ENCODE peak calls at places on chromosome 22, in ten cellular contexts. P is WTC11, X is gastrocnemius medialis, Y is SK-N-SH, Z is Calu3, B is colonic mucosa, M is heart right ventricle, G is heart left ventricle, V is ascending aorta, U is cardiac fibroblast. R is an unnamed sample.

GRCh38 chr22:41500303-41500702 is 31.4 kb downstream of the ACO2 start:
- DNase-seq in P (no peak), X (no peak), Y (no peak), Z (no peak), B (no peak), M (no peak), G (no peak), V (no peak), U (no peak), R (no peak)

GRCh38 chr22:47292546-47293320 is 530.3 kb downstream of the TBC1D22A start:
- DNase-seq in P (no peak), X (no peak), Y (no peak), Z (no peak), B (no peak), M (no peak), G (no peak), V (no peak), U (no peak), R (peak)

GRCh38 chr22:48595511-48595905 is 1232.2 kb downstream of the BRD1 start:
- DNase-seq in P (no peak), X (no peak), Y (no peak), Z (no peak), B (no peak), M (no peak), G (no peak), V (no peak), U (no peak), R (no peak)

GRCh38 chr22:48554893-48555552 is 1272.7 kb downstream of the BRD1 start:
- DNase-seq in P (peak), X (no peak), Y (no peak), Z (no peak), B (no peak), M (no peak), G (no peak), V (no peak), U (no peak), R (no peak)

GRCh38 chr22:46795845-46796565 is 33.6 kb downstream of the TBC1D22A start:
- DNase-seq in P (no peak), X (no peak), Y (no peak), Z (no peak), B (no peak), M (no peak), G (no peak), V (no peak), U (no peak), R (no peak)

GRCh38 chr22:37427128-37427710 is at the start of gene ELFN2:
- DNase-seq in P (peak), X (no peak), Y (peak), Z (peak), B (no peak), M (no peak), G (no peak), V (no peak), U (no peak), R (no peak)

GRCh38 chr22:37214431-37215025 is 2.3 kb upstream of the SSTR3 start:
- DNase-seq in P (no peak), X (no peak), Y (no peak), Z (no peak), B (no peak), M (no peak), G (no peak), V (no peak), U (no peak), R (no peak)

GRCh38 chr22:46546466-46547178 is 9.2 kb upstream of the CELSR1 start:
- DNase-seq in P (no peak), X (no peak), Y (no peak), Z (peak), B (no peak), M (peak), G (peak), V (no peak), U (peak), R (no peak)

GRCh38 chr22:20805972-20806471 is 32.1 kb downstream of the SERPIND1 start:
- DNase-seq in P (no peak), X (no peak), Y (no peak), Z (no peak), B (no peak), M (no peak), G (no peak), V (no peak), U (peak), R (peak)

GRCh38 chr22:49886346-49887073 is 31.7 kb downstream of the ALG12 start:
- DNase-seq in P (no peak), X (no peak), Y (no peak), Z (no peak), B (no peak), M (no peak), G (no peak), V (no peak), U (no peak), R (no peak)

GRCh38 chr22:40666151-40666848 is 13.0 kb upstream of the MCHR1 start:
- DNase-seq in P (no peak), X (no peak), Y (no peak), Z (no peak), B (no peak), M (peak), G (no peak), V (no peak), U (no peak), R (no peak)

GRCh38 chr22:29312218-29313125 is 3.0 kb downstream of the RASL10A start:
- DNase-seq in P (no peak), X (no peak), Y (peak), Z (no peak), B (no peak), M (no peak), G (no peak), V (no peak), U (no peak), R (no peak)

GRCh38 chr22:31579835-31580242 is 82.2 kb downstream of the PISD start:
- DNase-seq in P (no peak), X (no peak), Y (no peak), Z (no peak), B (no peak), M (no peak), G (no peak), V (no peak), U (no peak), R (no peak)

GRCh38 chr22:40472579-40472978 is 102.2 kb downstream of the SGSM3 start:
- DNase-seq in P (no peak), X (no peak), Y (no peak), Z (no peak), B (no peak), M (no peak), G (no peak), V (no peak), U (no peak), R (no peak)

GRCh38 chr22:31764785-31765184 is 11.0 kb downstream of the DEPDC5 start:
- DNase-seq in P (no peak), X (no peak), Y (no peak), Z (no peak), B (no peak), M (no peak), G (no peak), V (no peak), U (no peak), R (no peak)

GRCh38 chr22:46539169-46539568 is 1.7 kb upstream of the CELSR1 start:
- DNase-seq in P (no peak), X (no peak), Y (no peak), Z (no peak), B (peak), M (no peak), G (peak), V (no peak), U (no peak), R (peak)

GRCh38 chr22:21775061-21775460 is 39.5 kb upstream of the YPEL1 start:
- DNase-seq in P (no peak), X (no peak), Y (no peak), Z (no peak), B (no peak), M (no peak), G (no peak), V (no peak), U (peak), R (no peak)

GRCh38 chr22:37362618-37363017 is 64.7 kb downstream of the ELFN2 start:
- DNase-seq in P (no peak), X (no peak), Y (no peak), Z (no peak), B (no peak), M (no peak), G (no peak), V (no peak), U (no peak), R (no peak)

GRCh38 chr22:37237371-37238268 is 6.4 kb downstream of the RAC2 start:
- DNase-seq in P (no peak), X (no peak), Y (peak), Z (no peak), B (no peak), M (no peak), G (no peak), V (no peak), U (no peak), R (no peak)

GRCh38 chr22:50601669-50602337 is 1.2 kb downstream of the MAPK8IP2 start:
- DNase-seq in P (no peak), X (no peak), Y (peak), Z (no peak), B (no peak), M (no peak), G (no peak), V (no peak), U (no peak), R (no peak)

GRCh38 chr22:36764060-36764459 is 11.9 kb downstream of the IFT27 start:
- DNase-seq in P (peak), X (no peak), Y (no peak), Z (no peak), B (no peak), M (no peak), G (no peak), V (no peak), U (no peak), R (no peak)

GRCh38 chr22:25781801-25782200 is 39.8 kb downstream of the MYO18B start:
- DNase-seq in P (no peak), X (no peak), Y (no peak), Z (no peak), B (no peak), M (no peak), G (no peak), V (no peak), U (no peak), R (no peak)

GRCh38 chr22:50398698-50399648 is 55.8 kb downstream of the PPP6R2 start:
- DNase-seq in P (no peak), X (no peak), Y (no peak), Z (no peak), B (no peak), M (no peak), G (no peak), V (no peak), U (no peak), R (no peak)

GRCh38 chr22:35638408-35638807 is 9.8 kb upstream of the APOL6 start:
- DNase-seq in P (no peak), X (peak), Y (peak), Z (no peak), B (peak), M (peak), G (peak), V (no peak), U (peak), R (peak)

GRCh38 chr22:35606916-35607315 is 10.2 kb downstream of the MB start:
- DNase-seq in P (no peak), X (no peak), Y (no peak), Z (no peak), B (no peak), M (no peak), G (no peak), V (no peak), U (no peak), R (no peak)

GRCh38 chr22:28498044-28498443 is 181.6 kb downstream of the TTC28 start:
- DNase-seq in P (no peak), X (no peak), Y (no peak), Z (no peak), B (no peak), M (no peak), G (no peak), V (no peak), U (no peak), R (no peak)

GRCh38 chr22:48500481-48501230 is 1327.0 kb downstream of the BRD1 start:
- DNase-seq in P (no peak), X (no peak), Y (no peak), Z (no peak), B (no peak), M (no peak), G (no peak), V (no peak), U (no peak), R (no peak)

GRCh38 chr22:40323681-40324083 is 22.6 kb upstream of the ADSL start:
- DNase-seq in P (no peak), X (no peak), Y (peak), Z (no peak), B (no peak), M (no peak), G (no peak), V (no peak), U (no peak), R (no peak)

GRCh38 chr22:28220626-28221363 is 301.7 kb upstream of the PITPNB start:
- DNase-seq in P (no peak), X (no peak), Y (no peak), Z (no peak), B (no peak), M (no peak), G (no peak), V (no peak), U (no peak), R (no peak)

GRCh38 chr22:43426816-43427215 is 15.0 kb downstream of the MPPED1 start:
- DNase-seq in P (no peak), X (no peak), Y (no peak), Z (no peak), B (no peak), M (no peak), G (no peak), V (no peak), U (no peak), R (no peak)

GRCh38 chr22:42180349-42180842 is 49.8 kb upstream of the CYP2D6 start:
- DNase-seq in P (no peak), X (no peak), Y (no peak), Z (no peak), B (no peak), M (peak), G (no peak), V (no peak), U (no peak), R (no peak)

GRCh38 chr22:48894804-48895250 is 932.8 kb downstream of the BRD1 start:
- DNase-seq in P (no peak), X (no peak), Y (no peak), Z (no peak), B (peak), M (no peak), G (no peak), V (no peak), U (no peak), R (no peak)

GRCh38 chr22:47016636-47017035 is 254.2 kb downstream of the TBC1D22A start:
- DNase-seq in P (no peak), X (no peak), Y (no peak), Z (no peak), B (no peak), M (no peak), G (peak), V (no peak), U (no peak), R (no peak)

GRCh38 chr22:21736084-21736642 is 569 bp upstream of the YPEL1 start:
- DNase-seq in P (no peak), X (no peak), Y (no peak), Z (no peak), B (peak), M (no peak), G (no peak), V (no peak), U (no peak), R (no peak)

GRCh38 chr22:43624144-43624998 is 187.7 kb downstream of the EFCAB6 start:
- DNase-seq in P (no peak), X (no peak), Y (no peak), Z (no peak), B (no peak), M (no peak), G (no peak), V (no peak), U (no peak), R (peak)

GRCh38 chr22:37559901-37560681 is at the start of gene CDC42EP1:
- DNase-seq in P (peak), X (no peak), Y (peak), Z (peak), B (peak), M (no peak), G (peak), V (no peak), U (peak), R (peak)

GRCh38 chr22:17846326-17846992 is 72.2 kb upstream of the BID start:
- DNase-seq in P (no peak), X (no peak), Y (peak), Z (no peak), B (no peak), M (no peak), G (no peak), V (no peak), U (no peak), R (no peak)

GRCh38 chr22:40289991-40290459 is 56.3 kb upstream of the ADSL start:
- DNase-seq in P (no peak), X (no peak), Y (no peak), Z (no peak), B (no peak), M (no peak), G (peak), V (no peak), U (no peak), R (no peak)

GRCh38 chr22:35705141-35705540 is 12.5 kb upstream of the APOL5 start:
- DNase-seq in P (no peak), X (no peak), Y (no peak), Z (no peak), B (no peak), M (no peak), G (no peak), V (no peak), U (peak), R (peak)

GRCh38 chr22:49838771-49839717 is 11.4 kb upstream of the BRD1 start:
- DNase-seq in P (peak), X (no peak), Y (no peak), Z (no peak), B (peak), M (no peak), G (no peak), V (no peak), U (no peak), R (no peak)

DNA sequence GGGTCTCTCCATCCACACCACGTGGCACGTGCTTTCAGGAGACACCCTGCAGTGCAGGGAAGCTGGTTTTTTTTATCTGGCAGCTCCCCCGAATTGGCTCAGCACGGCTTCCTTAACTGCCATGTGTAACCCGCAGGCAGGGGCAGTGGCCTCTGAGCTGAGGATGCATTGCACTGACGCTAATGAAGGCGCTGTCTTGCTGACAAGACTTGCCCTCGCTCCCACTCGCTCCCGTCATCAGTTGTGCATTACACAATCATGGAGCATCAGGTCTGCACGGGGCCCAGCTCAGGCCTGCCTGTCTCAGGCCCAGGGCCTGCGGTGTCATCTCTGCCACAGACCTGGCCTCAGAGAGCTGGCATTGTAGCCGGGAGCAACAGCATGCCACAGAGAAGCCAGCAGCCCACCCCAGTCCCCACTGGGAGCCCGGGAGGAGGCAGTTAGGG is 95.9 kb downstream of the ARHGAP8 start:
- DNase-seq in P (no peak), X (no peak), Y (no peak), Z (no peak), B (no peak), M (no peak), G (no peak), V (no peak), U (no peak), R (no peak)
- TF ChIP-seq CTCF in P (no peak), X (no peak), Y (no peak), Z (no peak), B (no peak), M (no peak), G (no peak), V (no peak), U (no peak), R (no peak)

DNA sequence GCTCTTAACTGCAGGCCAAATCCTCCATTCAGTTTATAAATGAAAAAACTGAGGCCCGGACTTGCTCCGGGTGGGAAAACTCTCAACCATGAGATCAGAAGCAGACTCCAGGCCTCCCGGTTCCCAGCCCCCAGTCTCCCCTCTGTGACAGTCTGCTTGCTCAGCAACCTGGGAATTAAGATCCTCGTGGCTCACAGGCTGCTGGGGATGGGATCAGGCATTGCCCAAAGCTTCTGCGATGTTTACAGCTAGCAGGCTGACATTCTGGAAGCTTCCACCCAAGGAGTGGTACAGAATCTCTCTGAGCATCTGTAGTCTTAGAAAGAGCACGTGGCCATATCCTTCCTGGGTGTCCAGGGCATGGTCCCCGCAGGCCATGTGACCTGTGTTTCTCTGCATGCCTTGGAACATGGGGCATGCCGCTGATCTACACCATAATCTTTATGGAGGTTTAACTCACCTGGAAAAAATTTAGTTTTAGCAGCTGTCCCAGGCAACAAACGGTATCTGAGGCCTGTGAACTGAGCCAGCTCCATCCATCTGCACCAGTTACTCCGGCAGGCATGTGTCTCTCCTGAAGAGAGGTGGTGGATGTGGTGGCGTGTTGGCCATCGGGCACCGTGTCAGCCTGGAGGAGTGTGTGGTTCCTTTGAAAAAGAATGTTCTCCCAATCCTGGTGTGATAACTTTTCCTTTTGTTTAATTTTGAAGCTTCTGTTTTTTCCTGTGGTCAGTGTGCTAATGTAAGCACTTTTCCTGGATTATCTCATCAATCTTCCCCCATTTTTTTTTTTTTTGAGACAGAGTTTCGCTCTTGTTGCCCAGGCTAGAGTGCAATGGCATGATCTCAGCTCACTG is 7.9 kb downstream of the FBLN1 start:
- DNase-seq in P (no peak), X (no peak), Y (no peak), Z (no peak), B (no peak), M (no peak), G (no peak), V (no peak), U (no peak), R (no peak)
- TF ChIP-seq CTCF in P (no peak), X (no peak), Y (no peak), Z (no peak), B (no peak), M (no peak), G (no peak), V (no peak), U (no peak), R (no peak)

DNA sequence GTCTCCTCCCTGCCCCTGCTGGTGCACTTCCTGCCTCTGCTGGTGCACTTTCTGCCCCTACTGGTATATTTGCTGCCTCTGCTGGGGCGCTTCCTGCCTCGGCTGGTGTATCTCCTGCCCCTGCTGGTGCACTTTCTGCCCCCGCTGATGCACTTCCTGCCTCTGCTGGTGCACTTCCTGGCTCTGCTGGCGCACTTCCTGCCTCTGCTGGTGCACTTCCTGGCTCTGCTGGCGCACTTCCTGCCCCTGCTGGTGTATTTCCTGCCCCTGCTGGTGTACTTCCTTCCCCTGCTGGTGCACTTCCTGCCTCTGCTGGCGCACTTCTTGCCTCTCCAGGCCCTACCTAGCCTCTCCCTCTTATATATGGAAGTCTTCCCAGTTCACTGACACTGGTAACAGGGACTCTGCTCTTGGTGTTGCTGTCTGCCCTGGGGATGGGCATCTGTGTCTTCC is 10.1 kb downstream of the MTFP1 start:
- DNase-seq in P (no peak), X (no peak), Y (no peak), Z (no peak), B (peak), M (peak), G (no peak), V (peak), U (no peak), R (no peak)
- TF ChIP-seq CTCF in P (no peak), X (no peak), Y (no peak), Z (no peak), B (no peak), M (no peak), G (no peak), V (no peak), U (no peak), R (no peak)

DNA sequence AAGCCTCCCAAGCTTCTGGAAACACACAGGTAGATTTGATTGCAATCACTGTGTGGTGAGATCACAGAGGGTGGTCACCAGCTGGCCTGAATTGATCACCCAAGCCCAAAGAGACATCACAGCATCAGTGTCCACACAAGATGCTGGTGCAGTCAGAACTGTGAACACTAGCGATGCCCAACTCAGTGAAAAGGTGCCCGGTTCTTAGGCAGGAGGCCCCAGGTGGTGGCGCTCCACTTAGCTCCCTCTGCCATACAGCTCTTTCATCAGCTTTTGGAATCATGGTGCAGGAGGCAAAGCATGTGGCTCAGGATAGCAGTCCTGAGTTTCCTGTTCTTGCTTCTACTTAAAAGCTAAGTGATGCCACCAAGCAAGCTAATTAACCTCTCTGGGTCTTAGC is 11.1 kb downstream of the DGCR2 start:
- DNase-seq in P (no peak), X (no peak), Y (no peak), Z (no peak), B (no peak), M (no peak), G (no peak), V (no peak), U (no peak), R (no peak)
- TF ChIP-seq CTCF in P (no peak), X (no peak), Y (no peak), Z (no peak), B (no peak), M (no peak), G (no peak), V (no peak), U (no peak), R (no peak)

R was measured in MCF 10A.